ENCODE peak calls at places on chromosomes 2 and 18, in ten cellular contexts. I, C, O, K, N, E, D, H, S and B are unnamed samples.
A peak's percentile ranks its signal among the peaks of the same experiment; 100 is the strongest.

GRCh38 chr18:76565238-76566173 is 70.5 kb upstream of the ZNF516 start:
- DNase-seq in I (peak; percentile 87), C (peak; percentile 58), O (peak; percentile 78), K (peak; percentile 70), N (no peak), E (peak; percentile 73), D (peak; percentile 63), H (no peak), S (peak; percentile 29), B (peak; percentile 63)

GRCh38 chr2:30235859-30236535 is 4.7 kb downstream of the LBH start:
- DNase-seq in I (no peak), C (no peak), O (no peak), K (peak; percentile 20), N (peak; percentile 49), E (no peak), D (no peak), H (no peak), S (no peak), B (no peak)

GRCh38 chr2:38116762-38117161 is 40.8 kb upstream of the CYP1B1 start:
- DNase-seq in I (no peak), C (no peak), O (no peak), K (no peak), N (no peak), E (no peak), D (no peak), H (no peak), S (no peak), B (peak; percentile 59)

GRCh38 chr2:238401539-238401938 is 25.2 kb upstream of the ASB1 start:
- DNase-seq in I (no peak), C (peak; percentile 74), O (no peak), K (no peak), N (no peak), E (no peak), D (no peak), H (peak; percentile 71), S (no peak), B (no peak)

GRCh38 chr2:96763511-96764252 is 3.0 kb downstream of the CNNM4 start:
- DNase-seq in I (no peak), C (peak; percentile 84), O (no peak), K (no peak), N (no peak), E (no peak), D (no peak), H (peak; percentile 66), S (no peak), B (no peak)

GRCh38 chr2:176186024-176186423 is 2.4 kb upstream of the HOXD1 start:
- DNase-seq in I (no peak), C (no peak), O (no peak), K (no peak), N (no peak), E (no peak), D (no peak), H (no peak), S (no peak), B (no peak)

GRCh38 chr2:193584522-193584938 is 1389.8 kb upstream of the TMEFF2 start:
- DNase-seq in I (no peak), C (no peak), O (no peak), K (peak; percentile 51), N (no peak), E (no peak), D (no peak), H (no peak), S (peak; percentile 60), B (no peak)

GRCh38 chr18:34352385-34353163 is 127.9 kb upstream of the NOL4 start:
- DNase-seq in I (no peak), C (no peak), O (no peak), K (no peak), N (no peak), E (no peak), D (no peak), H (no peak), S (no peak), B (no peak)

GRCh38 chr2:148989882-148990493 is 48.5 kb upstream of the LYPD6B start:
- DNase-seq in I (no peak), C (peak; percentile 67), O (peak; percentile 50), K (peak; percentile 62), N (no peak), E (peak; percentile 48), D (peak; percentile 72), H (no peak), S (peak; percentile 70), B (no peak)

GRCh38 chr18:66439207-66439606 is 164.7 kb downstream of the CDH19 start:
- DNase-seq in I (no peak), C (no peak), O (no peak), K (no peak), N (no peak), E (no peak), D (no peak), H (no peak), S (no peak), B (peak; percentile 18)

GRCh38 chr2:138035597-138036217 is 71.4 kb downstream of the HNMT start:
- DNase-seq in I (no peak), C (no peak), O (peak; percentile 23), K (no peak), N (no peak), E (no peak), D (no peak), H (no peak), S (no peak), B (no peak)

GRCh38 chr2:62474173-62474572 is 31.8 kb downstream of the TMEM17 start:
- DNase-seq in I (no peak), C (no peak), O (no peak), K (no peak), N (no peak), E (no peak), D (no peak), H (no peak), S (no peak), B (no peak)

GRCh38 chr2:143433158-143433557 is 303.9 kb downstream of the ARHGAP15 start:
- DNase-seq in I (no peak), C (no peak), O (no peak), K (no peak), N (no peak), E (no peak), D (peak; percentile 6), H (no peak), S (no peak), B (no peak)

GRCh38 chr2:9377461-9378097 is 45.7 kb downstream of the ITGB1BP1 start:
- DNase-seq in I (no peak), C (no peak), O (no peak), K (no peak), N (no peak), E (no peak), D (no peak), H (peak; percentile 20), S (no peak), B (no peak)

GRCh38 chr2:9379372-9379725 is 44.0 kb downstream of the ITGB1BP1 start:
- DNase-seq in I (no peak), C (no peak), O (no peak), K (no peak), N (no peak), E (no peak), D (no peak), H (no peak), S (no peak), B (no peak)

GRCh38 chr2:9378433-9379371 is 44.6 kb downstream of the ITGB1BP1 start:
- DNase-seq in I (peak; percentile 88), C (no peak), O (peak; percentile 54), K (no peak), N (no peak), E (peak; percentile 92), D (peak; percentile 88), H (peak; percentile 38), S (no peak), B (peak; percentile 89)

GRCh38 chr2:9382604-9383235 is 40.6 kb downstream of the ITGB1BP1 start:
- DNase-seq in I (no peak), C (no peak), O (no peak), K (no peak), N (no peak), E (no peak), D (no peak), H (peak; percentile 3), S (no peak), B (no peak)

GRCh38 chr2:9380702-9381628 is 42.4 kb downstream of the ITGB1BP1 start:
- DNase-seq in I (no peak), C (peak; percentile 71), O (peak; percentile 82), K (no peak), N (no peak), E (peak; percentile 63), D (no peak), H (peak; percentile 45), S (no peak), B (no peak)
- H3K27ac ChIP-seq in I (no peak overlapping the region), C (peak overlapping the region; percentile 82), O (peak overlapping the region; percentile 80), K (no peak overlapping the region), N (no peak overlapping the region), E (peak overlapping the region; percentile 51), D (peak overlapping the region; percentile 37), H (no peak overlapping the region), S (no peak overlapping the region), B (peak overlapping the region; percentile 85)

DNA sequence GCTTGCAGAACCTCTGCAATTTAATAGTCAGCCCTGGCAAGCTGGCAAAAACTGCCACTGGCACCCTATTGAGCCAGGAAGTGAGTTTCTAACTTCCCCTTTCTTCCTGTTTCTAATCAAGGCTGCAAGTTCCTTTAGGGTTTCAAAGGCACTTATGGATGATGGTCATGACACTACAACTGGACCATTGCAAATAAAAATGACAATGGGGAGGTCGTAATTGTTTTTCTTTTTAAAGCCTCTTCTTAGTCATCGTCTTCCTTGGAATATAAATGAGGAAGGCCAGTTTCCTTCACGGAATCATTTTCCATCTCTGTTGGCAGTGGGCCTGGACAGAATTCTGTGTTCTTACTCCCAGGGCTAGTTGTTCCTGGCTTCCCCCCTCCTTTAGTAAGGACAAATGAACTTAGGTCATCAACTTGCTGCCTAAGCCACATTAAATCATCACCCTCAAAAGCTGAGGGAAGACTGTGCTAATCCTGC is 35.8 kb downstream of the SH3RF3 start:
- DNase-seq in I (peak; percentile 73), C (no peak), O (peak; percentile 73), K (no peak), N (no peak), E (no peak), D (peak; percentile 61), H (no peak), S (no peak), B (peak; percentile 69)
- H3K27ac ChIP-seq in I (peak overlapping the region; percentile 22), C (peak overlapping the region; percentile 22), O (peak overlapping the region; percentile 82), K (no peak overlapping the region), N (no peak overlapping the region), E (peak overlapping the region; percentile 26), D (no peak overlapping the region), H (no peak overlapping the region), S (no peak overlapping the region), B (no peak overlapping the region)

DNA sequence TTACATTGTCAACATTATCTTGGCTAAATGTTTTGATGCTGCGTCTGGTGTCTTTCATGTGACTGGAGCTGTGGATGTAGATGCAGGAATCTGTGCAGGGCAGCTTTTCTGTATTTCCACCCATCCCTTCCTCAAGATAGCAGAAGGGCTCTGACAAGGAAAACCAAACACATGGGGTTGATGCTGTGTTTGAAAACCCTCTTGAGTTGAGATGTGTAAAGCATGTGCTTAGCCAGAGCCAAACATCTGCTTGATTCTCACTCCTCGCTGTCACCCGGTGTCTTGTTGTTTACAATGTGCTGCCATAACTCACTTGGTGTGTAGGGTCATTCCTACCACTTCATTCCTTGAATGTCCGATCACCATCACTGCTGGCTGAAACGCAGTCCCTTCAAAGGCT is 33.0 kb downstream of the COPS8 start:
- DNase-seq in I (no peak), C (no peak), O (no peak), K (no peak), N (no peak), E (no peak), D (no peak), H (no peak), S (no peak), B (no peak)
- H3K27ac ChIP-seq in I (no peak overlapping the region), C (no peak overlapping the region), O (no peak overlapping the region), K (no peak overlapping the region), N (no peak overlapping the region), E (no peak overlapping the region), D (no peak overlapping the region), H (no peak overlapping the region), S (no peak overlapping the region), B (no peak overlapping the region)

GRCh38 chr18:74995404-74995737 is 213.6 kb downstream of the PTGR3 start:
- DNase-seq in I (no peak), C (no peak), O (no peak), K (no peak), N (no peak), E (no peak), D (no peak), H (no peak), S (no peak), B (no peak)
- H3K27ac ChIP-seq in I (no peak overlapping the region), C (peak overlapping the region; percentile 26), O (no peak overlapping the region), K (no peak overlapping the region), N (peak overlapping the region; percentile 35), E (no peak overlapping the region), D (no peak overlapping the region), H (no peak overlapping the region), S (no peak overlapping the region), B (no peak overlapping the region)